ENCODE peak calls at places on chromosomes 16 and 17, in nine cellular contexts. H is IMR-90, G is gastrocnemius medialis, P is MM.1S, R is dorsolateral prefrontal cortex, U is heart left ventricle, D is pancreas, T is body of pancreas, Y is lung. B is an unnamed sample.

GRCh38 chr16:77191259-77191969 is 424 bp downstream of the MON1B start:
- DNase-seq in H (no peak), G (no peak), P (peak; percentile 7), R (no peak), U (no peak), D (peak; percentile 38), T (peak; percentile 33), Y (peak; percentile 46), B (no peak)

GRCh38 chr17:16297367-16298139 is 55.7 kb downstream of the CENPV start:
- DNase-seq in H (no peak), G (no peak), P (no peak), R (no peak), U (no peak), D (no peak), T (no peak), Y (no peak), B (no peak)

GRCh38 chr17:61863801-61864126 is 436 bp upstream of the BRIP1 start:
- DNase-seq in H (no peak), G (peak; percentile 21), P (no peak), R (no peak), U (no peak), D (no peak), T (no peak), Y (no peak), B (no peak)

GRCh38 chr17:5702951-5703510 is 118.7 kb upstream of the NLRP1 start:
- DNase-seq in H (no peak), G (no peak), P (no peak), R (no peak), U (no peak), D (no peak), T (no peak), Y (no peak), B (no peak)

GRCh38 chr17:7237761-7238417 is 1.4 kb downstream of the PHF23 start:
- DNase-seq in H (peak; percentile 46), G (peak; percentile 74), P (peak; percentile 78), R (peak; percentile 48), U (peak; percentile 89), D (peak; percentile 82), T (peak; percentile 82), Y (peak; percentile 85), B (peak; percentile 63)

GRCh38 chr16:69131167-69131748 is 1.1 kb downstream of the CHTF8 start:
- DNase-seq in H (peak; percentile 24), G (no peak), P (no peak), R (no peak), U (peak; percentile 34), D (no peak), T (peak; percentile 28), Y (no peak), B (no peak)

GRCh38 chr16:80993293-80993691 is 13.4 kb downstream of the CMC2 start:
- DNase-seq in H (peak; percentile 90), G (no peak), P (no peak), R (no peak), U (no peak), D (no peak), T (peak; percentile 9), Y (no peak), B (no peak)

GRCh38 chr17:59890720-59891119 is 2.0 kb downstream of the TUBD1 start:
- DNase-seq in H (peak; percentile 78), G (no peak), P (no peak), R (no peak), U (no peak), D (no peak), T (no peak), Y (no peak), B (no peak)

GRCh38 chr17:2796164-2797140 is at the start of gene RAP1GAP2:
- DNase-seq in H (no peak), G (peak; percentile 50), P (peak; percentile 62), R (no peak), U (peak; percentile 61), D (no peak), T (peak; percentile 70), Y (peak; percentile 75), B (peak; percentile 51)

GRCh38 chr17:20908373-20909273 is 134.2 kb downstream of the USP22 start:
- DNase-seq in H (peak; percentile 53), G (peak; percentile 90), P (peak; percentile 87), R (peak; percentile 92), U (peak; percentile 93), D (peak; percentile 90), T (peak; percentile 94), Y (peak; percentile 86), B (peak; percentile 66)

GRCh38 chr17:38733315-38734234 is 3.4 kb downstream of the CISD3 start:
- DNase-seq in H (no peak), G (no peak), P (no peak), R (no peak), U (no peak), D (peak; percentile 76), T (peak; percentile 89), Y (no peak), B (no peak)

GRCh38 chr17:27430882-27431491 is 25.3 kb upstream of the KSR1 start:
- DNase-seq in H (peak; percentile 51), G (no peak), P (no peak), R (no peak), U (no peak), D (peak; percentile 39), T (peak; percentile 22), Y (no peak), B (no peak)

GRCh38 chr17:66506641-66507040 is 204.2 kb downstream of the PRKCA start:
- DNase-seq in H (peak; percentile 83), G (no peak), P (no peak), R (no peak), U (no peak), D (no peak), T (no peak), Y (no peak), B (no peak)

GRCh38 chr17:979539-980405 is at the start of gene NXN:
- DNase-seq in H (peak; percentile 65), G (peak; percentile 77), P (peak; percentile 75), R (peak; percentile 70), U (peak; percentile 92), D (peak; percentile 90), T (peak; percentile 84), Y (peak; percentile 87), B (peak; percentile 94)

GRCh38 chr17:78174870-78175642 is 6.7 kb downstream of the SYNGR2 start:
- DNase-seq in H (no peak), G (peak; percentile 79), P (no peak), R (no peak), U (peak; percentile 27), D (peak; percentile 87), T (peak; percentile 89), Y (no peak), B (no peak)

GRCh38 chr16:2912330-2913199 is 834 bp downstream of the FLYWCH1 start:
- DNase-seq in H (peak; percentile 73), G (peak; percentile 27), P (peak; percentile 42), R (no peak), U (no peak), D (peak; percentile 42), T (peak; percentile 33), Y (no peak), B (peak; percentile 21)

GRCh38 chr16:1498899-1499676 is 5.9 kb downstream of the TELO2 start:
- DNase-seq in H (no peak), G (no peak), P (no peak), R (no peak), U (no peak), D (no peak), T (no peak), Y (no peak), B (no peak)
- H3K27ac ChIP-seq in H (no peak overlapping the region), G (no peak overlapping the region), P (no peak overlapping the region), R (no peak overlapping the region), U (no peak overlapping the region), D (no peak overlapping the region), T (no peak overlapping the region), Y (no peak overlapping the region), B (no peak overlapping the region)

GRCh38 chr16:85138825-85139627 is 26.8 kb upstream of the CIBAR2 start:
- DNase-seq in H (no peak), G (no peak), P (peak; percentile 22), R (no peak), U (no peak), D (peak; percentile 53), T (peak; percentile 54), Y (no peak), B (no peak)

GRCh38 chr16:85136705-85137322 is 24.5 kb upstream of the CIBAR2 start:
- DNase-seq in H (no peak), G (peak; percentile 78), P (no peak), R (no peak), U (peak; percentile 61), D (peak; percentile 49), T (peak; percentile 53), Y (peak; percentile 65), B (no peak)

GRCh38 chr16:85136213-85136704 is 24.0 kb upstream of the CIBAR2 start:
- DNase-seq in H (no peak), G (peak; percentile 47), P (no peak), R (no peak), U (peak; percentile 48), D (no peak), T (peak; percentile 64), Y (no peak), B (no peak)

GRCh38 chr16:85138073-85138824 is 26.0 kb upstream of the CIBAR2 start:
- DNase-seq in H (no peak), G (no peak), P (no peak), R (no peak), U (no peak), D (no peak), T (no peak), Y (no peak), B (no peak)

GRCh38 chr16:85137323-85138072 is 25.2 kb upstream of the CIBAR2 start:
- DNase-seq in H (peak; percentile 85), G (peak; percentile 92), P (no peak), R (peak; percentile 83), U (peak; percentile 95), D (peak; percentile 92), T (peak; percentile 94), Y (peak; percentile 91), B (no peak)
- H3K27ac ChIP-seq in H (peak overlapping the region; percentile 34), G (peak overlapping the region; percentile 72), P (no peak overlapping the region), R (peak overlapping the region; percentile 50), U (peak overlapping the region; percentile 75), D (peak overlapping the region; percentile 61), T (peak overlapping the region; percentile 75), Y (peak overlapping the region; percentile 82), B (no peak overlapping the region)

GRCh38 chr16:61862221-61862620 is 174.0 kb downstream of the CDH8 start:
- DNase-seq in H (no peak), G (no peak), P (no peak), R (no peak), U (no peak), D (no peak), T (no peak), Y (no peak), B (no peak)
- H3K27ac ChIP-seq in H (no peak overlapping the region), G (no peak overlapping the region), P (no peak overlapping the region), R (peak overlapping the region; percentile 94), U (no peak overlapping the region), D (no peak overlapping the region), T (no peak overlapping the region), Y (no peak overlapping the region), B (no peak overlapping the region)

DNA sequence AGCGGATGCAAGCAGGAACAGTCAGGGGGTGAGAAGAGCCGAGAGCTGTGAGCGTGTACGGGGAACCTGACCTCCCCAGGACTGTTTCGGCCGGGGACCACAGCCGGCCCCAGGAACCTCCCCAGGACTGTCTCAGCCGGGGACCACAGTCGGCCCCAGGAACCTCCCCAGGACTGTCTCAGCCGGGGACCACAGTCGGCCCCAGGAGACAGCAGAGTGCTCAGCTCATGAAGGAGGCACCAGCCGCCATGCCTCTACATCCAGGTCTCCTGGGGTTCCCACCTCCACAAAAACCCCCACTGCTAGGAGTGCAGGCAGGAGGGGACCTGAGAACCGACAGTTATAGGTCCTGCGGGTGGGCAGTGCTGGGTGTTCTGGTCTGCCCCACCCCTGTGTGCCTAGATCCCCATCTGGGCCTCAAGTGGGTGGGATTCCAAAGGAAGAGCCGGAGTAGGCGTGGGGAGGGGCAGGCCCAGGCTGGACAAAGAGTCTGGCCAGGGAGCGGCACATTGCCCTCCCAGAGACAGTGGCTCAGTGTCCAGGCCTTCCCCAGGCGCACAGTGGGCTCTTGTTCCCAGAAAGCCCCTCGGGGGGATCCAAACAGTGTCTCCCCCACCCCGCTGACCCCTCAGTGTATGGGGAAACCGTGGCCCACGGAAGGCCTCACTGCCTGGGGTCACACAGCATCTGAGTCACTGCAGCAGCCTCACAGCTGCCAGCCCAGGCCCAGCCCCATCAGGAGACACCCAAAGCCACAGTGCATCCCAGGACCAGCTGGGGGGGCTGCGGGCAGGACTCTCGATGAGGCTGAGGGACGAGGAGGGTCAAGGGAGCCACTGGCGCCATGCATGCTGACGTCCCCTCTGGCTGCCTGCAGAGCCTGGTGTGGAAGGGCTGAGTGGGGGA is 4.3 kb downstream of the RHBDF1 start:
- DNase-seq in H (peak; percentile 49), G (no peak), P (no peak), R (no peak), U (no peak), D (no peak), T (no peak), Y (no peak), B (no peak)
- H3K27ac ChIP-seq in H (peak overlapping the region; percentile 54), G (peak overlapping the region; percentile 14), P (no peak overlapping the region), R (peak overlapping the region; percentile 34), U (no peak overlapping the region), D (no peak overlapping the region), T (no peak overlapping the region), Y (no peak overlapping the region), B (no peak overlapping the region)